ENCODE peak calls at places on chromosomes 5 and 9, in seven cellular contexts. N, O, C, Y, K, H and E are unnamed samples.
A peak's percentile ranks its signal among the peaks of the same experiment; 100 is the strongest.

GRCh38 chr9:113011911-113012381 is at the start of gene ZNF883:
- DNase-seq in N (peak; percentile 58), Y (peak; percentile 41), K (peak; percentile 21), O (no peak), H (peak; percentile 76), C (no peak), E (peak; percentile 37)

GRCh38 chr5:53114988-53115387 is 5.4 kb upstream of the MOCS2 start:
- DNase-seq in H (peak; percentile 57), K (no peak), O (no peak), Y (no peak), C (no peak), N (no peak), E (no peak)

GRCh38 chr9:15136646-15137045 is 170.4 kb downstream of the TTC39B start:
- DNase-seq in H (no peak), K (no peak), N (no peak), C (no peak), Y (no peak), O (peak; percentile 7), E (no peak)

GRCh38 chr9:38112010-38112409 is 43.0 kb upstream of the SHB start:
- DNase-seq in N (no peak), H (no peak), O (no peak), C (peak; percentile 63), K (peak; percentile 37), Y (no peak), E (no peak)

GRCh38 chr5:138276402-138277054 is 2.1 kb upstream of the GFRA3 start:
- DNase-seq in O (no peak), Y (no peak), C (no peak), N (no peak), H (no peak), K (no peak), E (no peak)

GRCh38 chr9:16726023-16726422 is 144.4 kb downstream of the BNC2 start:
- DNase-seq in N (no peak), K (no peak), Y (no peak), H (peak; percentile 73), C (no peak), O (no peak), E (peak; percentile 43)

GRCh38 chr5:174533771-174534221 is 190.6 kb upstream of the MSX2 start:
- DNase-seq in C (no peak), O (peak; percentile 70), H (peak; percentile 70), Y (peak; percentile 18), N (no peak), K (peak; percentile 44), E (peak; percentile 69)

GRCh38 chr9:98256632-98257218 is 1.3 kb upstream of the TBC1D2 start:
- DNase-seq in N (no peak), O (no peak), H (no peak), C (no peak), Y (no peak), K (no peak), E (no peak)

GRCh38 chr5:13860176-13860575 is 84.3 kb downstream of the DNAH5 start:
- DNase-seq in Y (no peak), K (peak; percentile 60), N (no peak), O (no peak), H (no peak), C (no peak), E (no peak)

GRCh38 chr9:116716441-116716840 is 29.3 kb downstream of the TRIM32 start:
- DNase-seq in H (no peak), C (no peak), N (no peak), Y (no peak), O (no peak), K (no peak), E (no peak)

GRCh38 chr5:94440015-94440414 is 178.4 kb downstream of the KIAA0825 start:
- DNase-seq in H (peak; percentile 16), Y (no peak), K (no peak), N (no peak), C (no peak), O (no peak), E (no peak)

GRCh38 chr5:33507426-33507825 is 66.7 kb downstream of the TARS1 start:
- DNase-seq in H (no peak), O (no peak), C (no peak), Y (no peak), N (no peak), K (no peak), E (no peak)

GRCh38 chr9:35845824-35846771 is 17.1 kb downstream of the TMEM8B start:
- DNase-seq in C (peak; percentile 84), K (no peak), Y (no peak), O (no peak), N (no peak), H (no peak), E (no peak)

GRCh38 chr9:129434187-129434586 is 186.7 kb downstream of the C9orf50 start:
- DNase-seq in N (no peak), Y (no peak), H (peak; percentile 24), K (no peak), C (no peak), O (no peak), E (no peak)

GRCh38 chr5:1180096-1180495 is 21.3 kb upstream of the SLC6A19 start:
- DNase-seq in K (no peak), Y (no peak), N (no peak), O (no peak), H (no peak), C (no peak), E (no peak)

GRCh38 chr5:154370119-154370518 is 75.7 kb upstream of the SAP30L start:
- DNase-seq in O (no peak), Y (peak; percentile 16), K (no peak), H (no peak), N (no peak), C (no peak), E (no peak)

GRCh38 chr5:139649082-139649991 is 1.2 kb downstream of the CXXC5 start:
- DNase-seq in H (no peak), O (no peak), K (no peak), Y (no peak), C (no peak), N (peak; percentile 35), E (no peak)

GRCh38 chr9:92696619-92697018 is 26.7 kb upstream of the IPPK start:
- DNase-seq in C (no peak), O (no peak), Y (no peak), K (no peak), H (no peak), N (no peak), E (no peak)

GRCh38 chr5:1521671-1522600 is 1.8 kb downstream of the LPCAT1 start:
- DNase-seq in Y (peak; percentile 89), O (no peak), C (peak; percentile 83), N (peak; percentile 11), H (peak; percentile 70), K (no peak), E (no peak)

GRCh38 chr9:14306672-14307646 is 7.0 kb downstream of the NFIB start:
- DNase-seq in Y (no peak), H (peak; percentile 57), O (no peak), C (no peak), N (peak; percentile 23), K (no peak), E (no peak)

GRCh38 chr5:74762599-74762998 is 4.3 kb downstream of the GFM2 start:
- DNase-seq in H (peak; percentile 51), N (no peak), Y (peak; percentile 67), K (peak; percentile 79), O (peak; percentile 76), C (no peak), E (no peak)

GRCh38 chr5:124452389-124452788 is 294.1 kb downstream of the ZNF608 start:
- DNase-seq in C (no peak), N (no peak), H (no peak), Y (no peak), K (no peak), O (no peak), E (no peak)

GRCh38 chr9:76007935-76008334 is 117.5 kb downstream of the PCSK5 start:
- DNase-seq in N (no peak), Y (no peak), K (no peak), O (no peak), H (no peak), C (no peak), E (no peak)

DNA sequence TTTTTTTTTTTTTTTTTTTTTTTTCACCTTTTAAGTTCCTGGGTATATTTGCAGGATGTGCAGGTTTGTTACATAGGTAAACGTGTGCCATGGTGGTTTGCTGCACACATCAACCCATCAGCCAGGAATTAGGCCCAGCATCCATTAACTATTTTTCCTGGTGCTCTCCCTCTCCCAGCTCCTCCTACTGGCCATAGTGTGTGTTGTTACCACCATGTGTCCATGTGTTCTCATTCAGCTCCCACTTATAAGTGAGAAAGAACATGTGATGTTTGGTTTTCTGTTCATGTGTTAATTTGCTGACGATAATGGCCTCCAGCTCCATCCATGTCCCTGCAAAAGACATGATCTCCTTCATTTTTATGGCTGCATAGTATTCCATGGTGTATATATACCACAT is 350.5 kb downstream of the MAN2A1 start:
- DNase-seq in C (no peak), N (no peak), Y (no peak), K (no peak), H (peak; percentile 6), O (no peak), E (no peak)
- TF ChIP-seq CTCF in C (no peak), N (no peak), Y (peak; percentile 22), K (no peak), H (peak; percentile 14), O (peak; percentile 28), E (no peak)

GRCh38 chr5:159734366-159734765 is 181.9 kb upstream of the ADRA1B start:
- DNase-seq in H (no peak), N (no peak), K (no peak), O (no peak), C (no peak), Y (no peak), E (no peak)
- H3K4me3 ChIP-seq in H (no peak overlapping the region), N (no peak overlapping the region), K (no peak overlapping the region), O (no peak overlapping the region), C (no peak overlapping the region), Y (no peak overlapping the region), E (no peak overlapping the region)

DNA sequence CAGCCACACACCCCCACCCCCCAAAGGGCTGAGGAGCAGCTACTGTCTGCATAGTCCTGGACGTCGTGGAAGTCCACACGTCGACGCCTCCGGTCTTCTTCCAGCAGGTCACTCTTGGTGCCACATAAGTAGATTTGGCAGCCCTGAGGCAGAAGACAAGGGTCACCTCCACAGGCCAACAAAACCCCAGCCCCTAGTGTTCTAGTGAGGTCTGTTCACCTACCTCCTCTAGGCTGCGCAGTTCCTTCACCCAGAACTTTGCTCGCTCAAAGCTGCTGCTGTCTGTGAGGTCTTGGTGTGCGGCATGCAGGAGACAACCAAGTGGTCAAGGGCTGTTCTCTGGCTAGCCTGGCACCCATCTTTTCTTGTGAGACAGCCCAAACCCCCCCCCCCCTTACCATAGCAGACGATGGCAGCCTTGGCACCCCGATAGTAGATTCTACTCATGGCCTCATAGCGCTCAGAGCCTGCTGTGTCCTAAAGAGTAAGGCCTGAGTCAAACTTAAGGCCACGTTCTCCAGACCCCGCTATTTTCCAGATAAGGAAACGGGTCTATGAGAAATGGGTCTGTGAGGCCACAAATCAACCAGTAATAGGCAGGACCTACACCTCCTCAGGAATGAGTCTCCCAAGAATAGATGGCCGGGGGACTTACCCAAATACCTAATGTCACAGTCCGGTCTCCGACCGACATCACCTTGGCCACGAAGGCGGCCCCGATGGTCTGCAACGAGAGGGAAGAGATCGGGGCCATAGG is 987 bp downstream of the RAB24 start:
- DNase-seq in H (no peak), O (no peak), N (peak; percentile 66), K (no peak), C (no peak), Y (no peak), E (no peak)
- TF ChIP-seq CTCF in H (peak; percentile 21), O (no peak), N (no peak), K (no peak), C (no peak), Y (no peak), E (no peak)

GRCh38 chr5:68873198-68873597 is 220.6 kb upstream of the SLC30A5 start:
- DNase-seq in Y (no peak), C (no peak), O (no peak), N (no peak), K (no peak), H (no peak), E (no peak)

GRCh38 chr5:68875351-68875750 is 218.5 kb upstream of the SLC30A5 start:
- DNase-seq in K (no peak), H (no peak), N (no peak), O (no peak), C (no peak), Y (no peak), E (no peak)

GRCh38 chr5:68872088-68872842 is 221.5 kb upstream of the SLC30A5 start:
- DNase-seq in N (no peak), K (no peak), Y (no peak), C (no peak), O (no peak), H (no peak), E (no peak)
- H3K4me3 ChIP-seq in N (no peak overlapping the region), K (no peak overlapping the region), Y (no peak overlapping the region), C (no peak overlapping the region), O (no peak overlapping the region), H (no peak overlapping the region), E (no peak overlapping the region)